ENCODE peak calls at places on chromosomes 13 and 19, in five cellular contexts. L is GM23338, H is mesothelial cell of epicardium, M is transverse colon, O is GM12865. U is an unnamed sample.

GRCh38 chr19:19321143-19321577 is 531 bp downstream of the MAU2 start:
- DNase-seq in L (peak; percentile 73), H (peak; percentile 51), M (peak; percentile 19), O (peak; percentile 32), U (no peak)

GRCh38 chr13:114140909-114141255 is 8.5 kb upstream of the RASA3 start:
- DNase-seq in L (no peak), H (no peak), M (no peak), O (peak; percentile 56), U (no peak)

GRCh38 chr13:43915451-43915850 is 35.7 kb downstream of the LACC1 start:
- DNase-seq in L (no peak), H (no peak), M (no peak), O (no peak), U (no peak)

GRCh38 chr13:105925496-105925895 is 610.0 kb downstream of the EFNB2 start:
- DNase-seq in L (no peak), H (no peak), M (no peak), O (no peak), U (no peak)

GRCh38 chr19:39334444-39334976 is 1.3 kb downstream of the GMFG start:
- DNase-seq in L (no peak), H (no peak), M (no peak), O (no peak), U (no peak)

GRCh38 chr13:79936368-79937136 is 404.4 kb downstream of the SPRY2 start:
- DNase-seq in L (no peak), H (no peak), M (no peak), O (peak; percentile 2), U (no peak)

GRCh38 chr19:1468274-1469199 is 10.5 kb downstream of the C19orf25 start:
- DNase-seq in L (no peak), H (no peak), M (no peak), O (peak; percentile 41), U (no peak)

GRCh38 chr19:2055871-2056809 is 5.1 kb upstream of the MKNK2 start:
- DNase-seq in L (peak; percentile 50), H (no peak), M (peak; percentile 74), O (peak; percentile 70), U (no peak)

GRCh38 chr19:11092181-11092538 is 2.9 kb downstream of the LDLR start:
- DNase-seq in L (no peak), H (no peak), M (no peak), O (peak; percentile 68), U (no peak)

GRCh38 chr19:36169084-36169760 is 17.0 kb upstream of the COX7A1 start:
- DNase-seq in L (peak; percentile 11), H (no peak), M (peak; percentile 57), O (no peak), U (no peak)

GRCh38 chr13:41915096-41915495 is 45.8 kb downstream of the VWA8 start:
- DNase-seq in L (no peak), H (no peak), M (no peak), O (no peak), U (no peak)

GRCh38 chr13:26980099-26981031 is 191.2 kb downstream of the USP12 start:
- DNase-seq in L (no peak), H (no peak), M (no peak), O (no peak), U (no peak)

GRCh38 chr13:29369060-29369743 is 226.3 kb downstream of the SLC7A1 start:
- DNase-seq in L (peak; percentile 81), H (no peak), M (no peak), O (peak; percentile 44), U (no peak)

GRCh38 chr19:1491114-1491848 is at the start of gene REEP6:
- DNase-seq in L (no peak), H (no peak), M (no peak), O (no peak), U (no peak)

GRCh38 chr19:8811315-8812172 is 20.6 kb downstream of the ZNF558 start:
- DNase-seq in L (peak; percentile 11), H (no peak), M (no peak), O (no peak), U (no peak)

GRCh38 chr13:52025475-52026245 is 1.2 kb downstream of the UTP14C start:
- DNase-seq in L (peak; percentile 34), H (no peak), M (no peak), O (no peak), U (no peak)

GRCh38 chr19:57664269-57665127 is 4.2 kb upstream of the ZSCAN4 start:
- DNase-seq in L (peak; percentile 71), H (peak; percentile 65), M (peak; percentile 48), O (no peak), U (no peak)

GRCh38 chr13:39422845-39423565 is 180.0 kb downstream of the LHFPL6 start:
- DNase-seq in L (peak; percentile 38), H (no peak), M (no peak), O (no peak), U (no peak)

GRCh38 chr13:94419304-94419943 is 60.1 kb downstream of the DCT start:
- DNase-seq in L (no peak), H (no peak), M (no peak), O (peak; percentile 3), U (no peak)

GRCh38 chr19:35248310-35249145 is at the start of gene LSR:
- DNase-seq in L (peak; percentile 98), H (peak; percentile 83), M (peak; percentile 94), O (peak; percentile 95), U (no peak)

GRCh38 chr19:33678796-33679195 is 57.0 kb downstream of the CHST8 start:
- DNase-seq in L (no peak), H (no peak), M (no peak), O (no peak), U (no peak)

GRCh38 chr13:40993119-40993518 is 26.0 kb downstream of the ELF1 start:
- DNase-seq in L (peak; percentile 53), H (no peak), M (peak; percentile 26), O (no peak), U (no peak)

GRCh38 chr13:39047560-39047959 is 9.3 kb downstream of the NHLRC3 start:
- DNase-seq in L (peak; percentile 80), H (no peak), M (no peak), O (no peak), U (no peak)

GRCh38 chr19:18650468-18651001 is 13.7 kb downstream of the KLHL26 start:
- DNase-seq in L (no peak), H (no peak), M (peak; percentile 55), O (no peak), U (no peak)

GRCh38 chr19:50255115-50255514 is 51.7 kb downstream of the MYH14 start:
- DNase-seq in L (peak; percentile 49), H (no peak), M (no peak), O (no peak), U (no peak)
- TF ChIP-seq CTCF in L (peak; percentile 61), H (peak; percentile 10), M (no peak), O (peak; percentile 21), U (no peak)

GRCh38 chr13:34779171-34779570 is 162.9 kb upstream of the NBEA start:
- DNase-seq in L (peak; percentile 15), H (no peak), M (no peak), O (no peak), U (no peak)
- TF ChIP-seq CTCF in L (peak; percentile 47), H (no peak), M (no peak), O (no peak), U (no peak)

GRCh38 chr19:48715276-48715675 is 4.2 kb downstream of the MAMSTR start:
- DNase-seq in L (no peak), H (no peak), M (peak; percentile 44), O (no peak), U (no peak)

GRCh38 chr19:48714759-48715261 is 4.7 kb downstream of the MAMSTR start:
- DNase-seq in L (no peak), H (no peak), M (peak; percentile 65), O (no peak), U (no peak)

GRCh38 chr19:48713864-48714755 is 5.4 kb downstream of the MAMSTR start:
- DNase-seq in L (peak; percentile 100), H (peak; percentile 99), M (peak; percentile 99), O (peak; percentile 99), U (peak; percentile 94)

GRCh38 chr19:48711106-48711662 is 8.3 kb downstream of the MAMSTR start:
- DNase-seq in L (no peak), H (no peak), M (no peak), O (no peak), U (no peak)

DNA sequence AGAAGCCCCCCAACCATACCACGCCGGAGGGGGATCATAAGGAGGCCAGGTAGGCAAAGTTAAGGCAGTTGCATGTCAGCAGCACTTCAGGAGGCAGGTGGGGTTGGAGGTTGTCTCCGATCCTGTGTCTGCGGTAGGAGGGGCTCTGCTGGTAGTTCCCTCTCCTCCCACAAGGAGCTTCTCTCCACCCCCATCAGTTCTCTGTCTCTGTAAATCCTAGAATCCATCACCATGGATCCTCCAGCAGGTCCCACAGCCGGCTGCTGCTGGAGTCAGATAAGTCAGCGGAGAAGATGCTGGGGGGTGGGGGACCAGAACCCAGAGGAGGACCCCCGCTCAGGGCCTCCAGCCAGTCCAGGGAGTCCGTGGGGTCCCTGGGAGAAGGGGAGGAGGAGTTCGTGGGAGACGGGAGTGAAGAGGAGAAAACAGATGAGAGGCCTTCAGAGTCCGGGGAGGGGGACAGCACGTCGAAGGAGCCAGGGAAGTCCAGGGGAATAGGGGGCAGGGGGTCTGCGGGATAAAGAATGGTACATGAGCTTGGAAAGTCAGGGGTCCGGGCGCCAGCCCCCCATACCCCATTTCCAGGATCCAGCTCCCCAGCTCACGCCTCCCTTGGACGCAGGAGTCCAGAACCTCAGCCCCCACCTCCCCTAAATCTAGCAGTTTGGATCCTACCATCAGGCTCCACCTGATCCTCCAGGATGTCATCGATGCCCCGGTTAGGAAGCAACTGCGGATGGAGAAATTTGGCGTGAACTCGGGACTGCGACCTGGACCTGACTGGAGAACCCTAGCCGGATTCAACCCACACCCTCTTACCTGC is 6.3 kb downstream of the MAMSTR start:
- DNase-seq in L (peak; percentile 84), H (peak; percentile 46), M (no peak), O (peak; percentile 30), U (no peak)
- TF ChIP-seq CTCF in L (peak; percentile 42), H (peak; percentile 11), M (no peak), O (no peak), U (no peak)

DNA sequence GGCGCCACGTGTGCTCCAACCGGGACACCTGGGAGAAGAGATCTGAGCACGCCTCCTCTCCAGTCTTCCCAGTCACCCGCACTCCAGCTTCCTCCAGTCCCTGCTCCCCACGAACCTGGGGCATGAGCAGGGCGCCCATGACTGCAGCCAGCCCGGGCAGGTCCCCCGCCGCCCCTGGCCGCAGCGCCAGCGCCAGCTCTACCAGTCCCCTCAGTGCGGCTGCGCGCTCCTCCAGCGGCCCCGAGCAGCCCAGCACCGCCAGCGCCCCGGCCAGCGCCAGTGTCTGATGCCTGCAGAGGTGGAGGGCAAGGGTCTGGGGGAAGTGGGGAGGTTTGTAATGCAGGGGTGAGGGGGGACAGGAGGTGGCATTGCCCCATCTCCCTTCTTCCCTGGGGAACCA is 13.1 kb downstream of the SH2D3A start:
- DNase-seq in L (no peak), H (no peak), M (no peak), O (no peak), U (no peak)
- TF ChIP-seq CTCF in L (no peak), H (no peak), M (no peak), O (no peak), U (no peak)

GRCh38 chr13:35164324-35164932 is 222.4 kb downstream of the NBEA start:
- DNase-seq in L (peak; percentile 76), H (no peak), M (no peak), O (peak; percentile 56), U (no peak)
- TF ChIP-seq CTCF in L (peak; percentile 79), H (peak; percentile 80), M (peak; percentile 60), O (peak; percentile 35), U (no peak)

GRCh38 chr13:21676611-21677021 is 5.7 kb downstream of the FGF9 start:
- DNase-seq in L (peak; percentile 77), H (no peak), M (peak; percentile 42), O (no peak), U (no peak)
- TF ChIP-seq CTCF in L (peak; percentile 61), H (no peak), M (no peak), O (no peak), U (no peak)

U was measured in omental fat pad.